ENCODE peak calls at places on chromosome 3, in eight cellular contexts. E is endothelial cell of umbilical vein; Y is activated naive CD8-positive, alpha-beta T cell treated with anti-CD3 and anti-CD28 coated beads for 36 hours; D is MCF 10A; T is NCI-H526 treated with DMSO at 0.1 percent for 48 hours; C is stimulated activated CD8-positive, alpha-beta memory T cell treated with anti-CD3 and anti-CD28 coated beads, Interleukin-7, amount 100 ng/mL, for 1 hour; P is midbrain; W is head of caudate nucleus. Z is an unnamed sample.

GRCh38 chr3:25412269-25412668 is 15.8 kb upstream of the RARB start:
- DNase-seq in P (no peak), W (no peak), D (peak), Y (no peak), E (peak), C (no peak), T (no peak), Z (peak)

GRCh38 chr3:102790742-102791141 is 355.9 kb downstream of the ZPLD1 start:
- DNase-seq in T (no peak), D (no peak), W (no peak), E (no peak), Y (no peak), P (no peak), C (no peak), Z (no peak)

GRCh38 chr3:50203113-50203852 is 1.8 kb upstream of the SLC38A3 start:
- DNase-seq in C (no peak), E (no peak), P (no peak), D (no peak), Y (no peak), W (no peak), T (no peak), Z (no peak)

GRCh38 chr3:72145506-72146380 is 360.8 kb upstream of the PROK2 start:
- DNase-seq in P (peak), Y (no peak), E (no peak), W (peak), D (no peak), C (no peak), T (no peak), Z (no peak)

GRCh38 chr3:139329364-139329850 is 14.4 kb upstream of the MRPS22 start:
- DNase-seq in Y (peak), C (peak), T (peak), D (peak), E (peak), P (peak), W (peak), Z (peak)

GRCh38 chr3:139037478-139037877 is 7.2 kb downstream of the PRR23C start:
- DNase-seq in T (no peak), C (no peak), Y (no peak), D (no peak), P (no peak), E (no peak), W (no peak), Z (no peak)

GRCh38 chr3:43161684-43162512 is 56.0 kb upstream of the POMGNT2 start:
- DNase-seq in P (peak), D (peak), W (no peak), E (peak), Y (no peak), T (no peak), C (no peak), Z (peak)

GRCh38 chr3:118501152-118501551 is 533.5 kb downstream of the IGSF11 start:
- DNase-seq in C (no peak), P (no peak), E (peak), W (peak), D (peak), T (peak), Y (no peak), Z (no peak)

GRCh38 chr3:110069641-110070538 is 732.5 kb upstream of the DPPA4 start:
- DNase-seq in P (no peak), E (no peak), T (no peak), Y (no peak), W (no peak), C (no peak), D (no peak), Z (no peak)

GRCh38 chr3:64016941-64017620 is 6.2 kb downstream of the PSMD6 start:
- DNase-seq in T (no peak), W (no peak), E (no peak), C (no peak), Y (no peak), P (no peak), D (no peak), Z (no peak)

GRCh38 chr3:42149537-42150426 is 58.6 kb downstream of the TRAK1 start:
- DNase-seq in C (no peak), D (peak), P (no peak), Y (no peak), T (no peak), W (peak), E (no peak), Z (no peak)

GRCh38 chr3:10352146-10352911 is 31.4 kb upstream of the SEC13 start:
- DNase-seq in T (no peak), Y (no peak), E (peak), W (no peak), C (no peak), P (no peak), D (peak), Z (no peak)

GRCh38 chr3:150370129-150370602 is 37.9 kb upstream of the TSC22D2 start:
- DNase-seq in W (peak), P (no peak), T (no peak), Y (no peak), D (peak), E (peak), C (no peak), Z (peak)

GRCh38 chr3:65888980-65889706 is 149.6 kb downstream of the MAGI1 start:
- DNase-seq in C (no peak), D (peak), W (no peak), E (peak), Y (no peak), P (no peak), T (no peak), Z (peak)

GRCh38 chr3:24464389-24464788 is 30.3 kb downstream of the THRB start:
- DNase-seq in W (no peak), E (no peak), T (no peak), C (no peak), D (no peak), Y (no peak), P (no peak), Z (no peak)

GRCh38 chr3:111572061-111572460 is 23.1 kb downstream of the ZBED2 start:
- DNase-seq in W (no peak), Y (peak), C (no peak), P (no peak), D (no peak), E (no peak), T (no peak), Z (no peak)

GRCh38 chr3:182920515-182921084 is 59.7 kb downstream of the DCUN1D1 start:
- DNase-seq in P (no peak), C (no peak), D (peak), Y (no peak), W (no peak), E (no peak), T (no peak), Z (no peak)

GRCh38 chr3:123143669-123144411 is 57.9 kb upstream of the SEC22A start:
- DNase-seq in C (no peak), D (no peak), P (no peak), T (no peak), W (peak), E (no peak), Y (no peak), Z (no peak)

GRCh38 chr3:100416863-100417262 is 15.5 kb downstream of the LNP1 start:
- DNase-seq in P (no peak), C (no peak), T (no peak), E (no peak), D (no peak), Y (no peak), W (no peak), Z (no peak)

GRCh38 chr3:121817753-121818152 is 17.1 kb downstream of the IQCB1 start:
- DNase-seq in E (no peak), T (no peak), C (no peak), Y (no peak), D (no peak), W (no peak), P (no peak), Z (no peak)

GRCh38 chr3:102189564-102190339 is 245.1 kb upstream of the ZPLD1 start:
- DNase-seq in E (no peak), C (no peak), D (no peak), Y (no peak), T (no peak), P (no peak), W (no peak), Z (no peak)

GRCh38 chr3:6679510-6679909 is 181.4 kb upstream of the GRM7 start:
- DNase-seq in P (no peak), D (no peak), T (no peak), C (no peak), Y (no peak), E (no peak), W (no peak), Z (no peak)

GRCh38 chr3:154060606-154061380 is 60.4 kb upstream of the ARHGEF26 start:
- DNase-seq in D (no peak), C (no peak), P (peak), T (no peak), W (no peak), Y (no peak), E (no peak), Z (peak)